ENCODE peak calls at places on chromosomes 2 and 18, in four cellular contexts. R is glutamatergic neuron, M is dorsolateral prefrontal cortex, B is fibroblast of mammary gland. N is an unnamed sample.

GRCh38 chr2:30245364-30245763 is 14.0 kb downstream of the LBH start:
- DNase-seq in B (no peak), R (no peak), M (no peak), N (no peak)

GRCh38 chr2:120013569-120014223 is 819 bp downstream of the EPB41L5 start:
- DNase-seq in R (peak), M (no peak), B (peak), N (no peak)

GRCh38 chr2:240405654-240406313 is 29.7 kb upstream of the GPC1 start:
- DNase-seq in M (peak), B (no peak), R (no peak), N (no peak)

GRCh38 chr2:232779935-232780334 is 3.6 kb upstream of the KCNJ13 start:
- DNase-seq in B (no peak), R (no peak), M (no peak), N (no peak)

GRCh38 chr2:44793322-44793870 is 148.1 kb upstream of the SIX3 start:
- DNase-seq in R (no peak), B (peak), M (no peak), N (no peak)

GRCh38 chr18:3207565-3207964 is 12.2 kb downstream of the MYOM1 start:
- DNase-seq in B (peak), M (no peak), R (no peak), N (no peak)

GRCh38 chr2:30807249-30807648 is at the start of gene CAPN13:
- DNase-seq in M (no peak), R (no peak), B (no peak), N (no peak)

GRCh38 chr18:79555885-79556284 is 123.7 kb upstream of the CTDP1 start:
- DNase-seq in M (peak), R (no peak), B (no peak), N (no peak)

GRCh38 chr2:10733584-10733958 is 12.1 kb downstream of the ATP6V1C2 start:
- DNase-seq in R (no peak), M (no peak), B (no peak), N (no peak)

GRCh38 chr2:40367032-40367431 is 84.9 kb downstream of the SLC8A1 start:
- DNase-seq in M (no peak), B (no peak), R (no peak), N (no peak)

GRCh38 chr2:240795916-240796510 is 24.0 kb downstream of the KIF1A start:
- DNase-seq in B (no peak), R (no peak), M (peak), N (no peak)

GRCh38 chr2:52222128-52222527 is 1190.2 kb upstream of the NRXN1 start:
- DNase-seq in B (peak), R (no peak), M (no peak), N (no peak)

GRCh38 chr2:43333096-43333655 is 106.8 kb upstream of the ZFP36L2 start:
- DNase-seq in M (no peak), R (no peak), B (no peak), N (no peak)

GRCh38 chr2:38274286-38275276 is 102.5 kb downstream of the ATL2 start:
- DNase-seq in M (no peak), R (no peak), B (peak), N (no peak)

GRCh38 chr2:47602996-47603395 is 179.9 kb upstream of the MSH6 start:
- DNase-seq in R (no peak), B (peak), M (no peak), N (no peak)

GRCh38 chr2:168348076-168348475 is 100.7 kb upstream of the STK39 start:
- DNase-seq in R (peak), B (peak), M (no peak), N (no peak)

GRCh38 chr2:238169708-238170251 is 11.0 kb downstream of the ERFE start:
- DNase-seq in R (no peak), M (peak), B (peak), N (no peak)

GRCh38 chr18:27861539-27861938 is 315.4 kb downstream of the CDH2 start:
- DNase-seq in M (no peak), B (no peak), R (no peak), N (no peak)

GRCh38 chr2:24382363-24383021 is 22.2 kb upstream of the ITSN2 start:
- DNase-seq in R (peak), B (peak), M (peak), N (peak)

GRCh38 chr2:191319181-191319580 is 74.0 kb downstream of the MYO1B start:
- DNase-seq in B (peak), R (no peak), M (no peak), N (no peak)

GRCh38 chr2:120914839-120915521 is 179.3 kb downstream of the GLI2 start:
- DNase-seq in R (no peak), M (no peak), B (peak), N (no peak)

GRCh38 chr18:9612989-9613388 is 1.4 kb downstream of the PPP4R1 start:
- DNase-seq in B (no peak), M (no peak), R (no peak), N (no peak)

GRCh38 chr18:23689031-23689615 is at the start of gene LAMA3:
- DNase-seq in M (peak), R (no peak), B (peak), N (no peak)

GRCh38 chr18:5463836-5464235 is 80.0 kb downstream of the EPB41L3 start:
- DNase-seq in B (peak), M (no peak), R (no peak), N (no peak)

GRCh38 chr2:119158563-119159347 is at the start of gene C1QL2:
- DNase-seq in R (peak), B (no peak), M (no peak), N (no peak)

GRCh38 chr2:8118940-8119781 is 562.7 kb upstream of the ID2 start:
- DNase-seq in R (no peak), B (no peak), M (no peak), N (no peak)

GRCh38 chr2:23621616-23622015 is 236.6 kb downstream of the KLHL29 start:
- DNase-seq in B (no peak), R (no peak), M (no peak), N (no peak)

GRCh38 chr2:182615036-182615435 is 101.0 kb upstream of the DNAJC10 start:
- DNase-seq in B (peak), R (no peak), M (no peak), N (no peak)

GRCh38 chr2:222448806-222449205 is 24.5 kb downstream of the SGPP2 start:
- DNase-seq in B (peak), M (no peak), R (no peak), N (no peak)

GRCh38 chr18:42336139-42336538 is 381.1 kb downstream of the PIK3C3 start:
- DNase-seq in B (no peak), M (no peak), R (no peak), N (no peak)

GRCh38 chr18:23684515-23685197 is 4.6 kb upstream of the LAMA3 start:
- DNase-seq in M (no peak), B (peak), R (no peak), N (no peak)

GRCh38 chr2:179558010-179558911 is 293.6 kb upstream of the SESTD1 start:
- DNase-seq in B (no peak), M (no peak), R (no peak), N (no peak)

GRCh38 chr2:201674794-201675193 is 23.6 kb downstream of the MPP4 start:
- DNase-seq in B (no peak), R (no peak), M (no peak), N (no peak)

GRCh38 chr2:134636714-134637113 is 82.1 kb downstream of the TMEM163 start:
- DNase-seq in M (no peak), R (no peak), B (no peak), N (no peak)

GRCh38 chr2:64852771-64853241 is 136.4 kb upstream of the SLC1A4 start:
- DNase-seq in B (no peak), R (no peak), M (no peak), N (no peak)

GRCh38 chr2:9811679-9812511 is 31.4 kb upstream of the TAF1B start:
- DNase-seq in R (no peak), M (no peak), B (no peak), N (no peak)

N was measured in activated CD8-positive, alpha-beta memory T cell treated with anti-CD3 and anti-CD28 coated beads for 4 hours.